ENCODE peak calls at places on chromosomes 11 and 22, in six cellular contexts. C, J, V, G, O and I are unnamed samples.

GRCh38 chr22:48098243-48098935 is 1335.9 kb downstream of the TBC1D22A start:
- DNase-seq in C (no peak), J (no peak), V (no peak), G (peak), O (no peak), I (no peak)

GRCh38 chr22:31753005-31753633 is 700 bp upstream of the DEPDC5 start:
- DNase-seq in C (no peak), J (no peak), V (peak), G (no peak), O (peak), I (peak)

GRCh38 chr11:10666976-10667892 is 26.3 kb downstream of the IRAG1 start:
- DNase-seq in C (no peak), J (no peak), V (peak), G (no peak), O (no peak), I (no peak)

GRCh38 chr22:20091690-20092476 is 11.8 kb downstream of the DGCR8 start:
- DNase-seq in C (no peak), J (no peak), V (no peak), G (no peak), O (no peak), I (no peak)

GRCh38 chr22:37823134-37823985 is at the start of gene GALR3:
- DNase-seq in C (no peak), J (no peak), V (no peak), G (no peak), O (no peak), I (peak)

GRCh38 chr11:82807646-82808045 is 74.0 kb upstream of the FAM181B start:
- DNase-seq in C (no peak), J (no peak), V (no peak), G (no peak), O (no peak), I (no peak)

GRCh38 chr11:60887531-60887930 is 18.9 kb downstream of the PRPF19 start:
- DNase-seq in C (peak), J (no peak), V (no peak), G (no peak), O (peak), I (peak)

GRCh38 chr11:122633219-122633829 is 22.2 kb upstream of the UBASH3B start:
- DNase-seq in C (no peak), J (no peak), V (no peak), G (no peak), O (no peak), I (peak)

GRCh38 chr11:13338437-13339069 is 61.0 kb downstream of the BMAL1 start:
- DNase-seq in C (no peak), J (no peak), V (no peak), G (no peak), O (no peak), I (no peak)

GRCh38 chr11:83292709-83293435 is 6.7 kb upstream of the CCDC90B start:
- DNase-seq in C (peak), J (no peak), V (peak), G (no peak), O (peak), I (peak)

GRCh38 chr11:83156996-83157754 is at the start of gene PCF11:
- DNase-seq in C (no peak), J (no peak), V (peak), G (no peak), O (no peak), I (no peak)

GRCh38 chr22:36463783-36464184 is 17.7 kb downstream of the TXN2 start:
- DNase-seq in C (no peak), J (no peak), V (no peak), G (no peak), O (no peak), I (no peak)

GRCh38 chr11:130554241-130555055 is 106.0 kb downstream of the ADAMTS15 start:
- DNase-seq in C (no peak), J (no peak), V (peak), G (no peak), O (no peak), I (no peak)

GRCh38 chr11:73518195-73518594 is 79.7 kb downstream of the FAM168A start:
- DNase-seq in C (no peak), J (no peak), V (no peak), G (no peak), O (no peak), I (no peak)

GRCh38 chr11:67614730-67615454 is 8.2 kb downstream of the NDUFV1 start:
- DNase-seq in C (no peak), J (no peak), V (no peak), G (no peak), O (no peak), I (no peak)

GRCh38 chr22:46662226-46662625 is 42.0 kb downstream of the GRAMD4 start:
- DNase-seq in C (no peak), J (no peak), V (no peak), G (no peak), O (no peak), I (no peak)

GRCh38 chr11:43493431-43493830 is 134.7 kb downstream of the TTC17 start:
- DNase-seq in C (no peak), J (no peak), V (no peak), G (no peak), O (no peak), I (no peak)

GRCh38 chr11:86499723-86500129 is 125.0 kb downstream of the CCDC81 start:
- DNase-seq in C (no peak), J (no peak), V (peak), G (no peak), O (no peak), I (no peak)

GRCh38 chr22:35174398-35174797 is 82.9 kb upstream of the HMGXB4 start:
- DNase-seq in C (no peak), J (no peak), V (no peak), G (no peak), O (no peak), I (peak)

GRCh38 chr11:61510980-61511373 is 2.4 kb downstream of the LRRC10B start:
- DNase-seq in C (no peak), J (no peak), V (no peak), G (no peak), O (no peak), I (no peak)

GRCh38 chr11:62542750-62543567 is 3.6 kb downstream of the AHNAK start:
- DNase-seq in C (peak), J (peak), V (peak), G (peak), O (peak), I (peak)